ENCODE peak calls at places on chromosomes 12 and 14, in ten cellular contexts. One of them, this sample, is unnamed.

GRCh38 chr12:47214771-47215170 is 135.0 kb upstream of the AMIGO2 start:
- DNase-seq in A549: no peak
- DNase-seq in foreskin fibroblast: no peak
- DNase-seq in cardiac fibroblast: no peak
- DNase-seq in heart right ventricle: no peak
- DNase-seq in GM12865: no peak
- DNase-seq in lower lobe of right lung: no peak
- DNase-seq in epithelial cell of esophagus: no peak
- DNase-seq in coronary artery: no peak
- DNase-seq in cardiac muscle cell: no peak
- DNase-seq in this sample: no peak

GRCh38 chr12:131917139-131917710 is 11.9 kb upstream of the PUS1 start:
- DNase-seq in A549: no peak
- DNase-seq in foreskin fibroblast: no peak
- DNase-seq in cardiac fibroblast: no peak
- DNase-seq in heart right ventricle: no peak
- DNase-seq in GM12865: no peak
- DNase-seq in lower lobe of right lung: no peak
- DNase-seq in epithelial cell of esophagus: no peak
- DNase-seq in coronary artery: no peak
- DNase-seq in cardiac muscle cell: no peak
- DNase-seq in this sample: no peak

GRCh38 chr14:24816011-24816928 is 182.3 kb upstream of the GZMB start:
- DNase-seq in A549: peak
- DNase-seq in foreskin fibroblast: peak
- DNase-seq in cardiac fibroblast: no peak
- DNase-seq in heart right ventricle: no peak
- DNase-seq in GM12865: no peak
- DNase-seq in lower lobe of right lung: no peak
- DNase-seq in epithelial cell of esophagus: peak
- DNase-seq in coronary artery: no peak
- DNase-seq in cardiac muscle cell: no peak
- DNase-seq in this sample: peak

GRCh38 chr12:30997685-30998440 is 71.3 kb downstream of the TSPAN11 start:
- DNase-seq in A549: no peak
- DNase-seq in foreskin fibroblast: no peak
- DNase-seq in cardiac fibroblast: no peak
- DNase-seq in heart right ventricle: no peak
- DNase-seq in GM12865: no peak
- DNase-seq in lower lobe of right lung: peak
- DNase-seq in epithelial cell of esophagus: no peak
- DNase-seq in coronary artery: no peak
- DNase-seq in cardiac muscle cell: no peak
- DNase-seq in this sample: no peak

GRCh38 chr14:105490572-105491365 is at the start of gene TEDC1:
- DNase-seq in A549: peak
- DNase-seq in foreskin fibroblast: peak
- DNase-seq in cardiac fibroblast: peak
- DNase-seq in heart right ventricle: peak
- DNase-seq in GM12865: peak
- DNase-seq in lower lobe of right lung: peak
- DNase-seq in epithelial cell of esophagus: peak
- DNase-seq in coronary artery: peak
- DNase-seq in cardiac muscle cell: peak
- DNase-seq in this sample: peak

GRCh38 chr14:54747616-54748015 is 155.0 kb downstream of the GCH1 start:
- DNase-seq in A549: no peak
- DNase-seq in foreskin fibroblast: no peak
- DNase-seq in cardiac fibroblast: no peak
- DNase-seq in heart right ventricle: no peak
- DNase-seq in GM12865: no peak
- DNase-seq in lower lobe of right lung: no peak
- DNase-seq in epithelial cell of esophagus: no peak
- DNase-seq in coronary artery: no peak
- DNase-seq in cardiac muscle cell: no peak
- DNase-seq in this sample: peak

GRCh38 chr14:54398028-54398368 is 1.2 kb downstream of the CDKN3 start:
- DNase-seq in A549: no peak
- DNase-seq in foreskin fibroblast: no peak
- DNase-seq in cardiac fibroblast: no peak
- DNase-seq in heart right ventricle: no peak
- DNase-seq in GM12865: peak
- DNase-seq in lower lobe of right lung: no peak
- DNase-seq in epithelial cell of esophagus: no peak
- DNase-seq in coronary artery: no peak
- DNase-seq in cardiac muscle cell: no peak
- DNase-seq in this sample: no peak

GRCh38 chr14:58944226-58944769 is 244.2 kb upstream of the DAAM1 start:
- DNase-seq in A549: peak
- DNase-seq in foreskin fibroblast: no peak
- DNase-seq in cardiac fibroblast: no peak
- DNase-seq in heart right ventricle: no peak
- DNase-seq in GM12865: no peak
- DNase-seq in lower lobe of right lung: no peak
- DNase-seq in epithelial cell of esophagus: no peak
- DNase-seq in coronary artery: no peak
- DNase-seq in cardiac muscle cell: peak
- DNase-seq in this sample: no peak

GRCh38 chr14:60634153-60634552 is 15.1 kb downstream of the SIX1 start:
- DNase-seq in A549: no peak
- DNase-seq in foreskin fibroblast: no peak
- DNase-seq in cardiac fibroblast: no peak
- DNase-seq in heart right ventricle: no peak
- DNase-seq in GM12865: no peak
- DNase-seq in lower lobe of right lung: no peak
- DNase-seq in epithelial cell of esophagus: no peak
- DNase-seq in coronary artery: no peak
- DNase-seq in cardiac muscle cell: no peak
- DNase-seq in this sample: no peak

GRCh38 chr14:103733651-103734050 is 18.0 kb downstream of the ZFYVE21 start:
- DNase-seq in A549: no peak
- DNase-seq in foreskin fibroblast: no peak
- DNase-seq in cardiac fibroblast: no peak
- DNase-seq in heart right ventricle: no peak
- DNase-seq in GM12865: no peak
- DNase-seq in lower lobe of right lung: peak
- DNase-seq in epithelial cell of esophagus: no peak
- DNase-seq in coronary artery: no peak
- DNase-seq in cardiac muscle cell: no peak
- DNase-seq in this sample: no peak

GRCh38 chr14:38209572-38210159 is 2.0 kb downstream of the SSTR1 start:
- DNase-seq in A549: no peak
- DNase-seq in foreskin fibroblast: no peak
- DNase-seq in cardiac fibroblast: no peak
- DNase-seq in heart right ventricle: no peak
- DNase-seq in GM12865: no peak
- DNase-seq in lower lobe of right lung: peak
- DNase-seq in epithelial cell of esophagus: no peak
- DNase-seq in coronary artery: no peak
- DNase-seq in cardiac muscle cell: no peak
- DNase-seq in this sample: peak

GRCh38 chr12:49332441-49332861 is 4.5 kb downstream of the C1QL4 start:
- DNase-seq in A549: no peak
- DNase-seq in foreskin fibroblast: no peak
- DNase-seq in cardiac fibroblast: no peak
- DNase-seq in heart right ventricle: no peak
- DNase-seq in GM12865: no peak
- DNase-seq in lower lobe of right lung: no peak
- DNase-seq in epithelial cell of esophagus: no peak
- DNase-seq in coronary artery: peak
- DNase-seq in cardiac muscle cell: no peak
- DNase-seq in this sample: no peak

GRCh38 chr12:10307630-10308029 is at the start of gene KLRD1:
- DNase-seq in A549: no peak
- DNase-seq in foreskin fibroblast: no peak
- DNase-seq in cardiac fibroblast: peak
- DNase-seq in heart right ventricle: no peak
- DNase-seq in GM12865: no peak
- DNase-seq in lower lobe of right lung: no peak
- DNase-seq in epithelial cell of esophagus: peak
- DNase-seq in coronary artery: no peak
- DNase-seq in cardiac muscle cell: no peak
- DNase-seq in this sample: peak
- TF ChIP-seq CTCF in A549: no peak
- TF ChIP-seq CTCF in foreskin fibroblast: no peak
- TF ChIP-seq CTCF in cardiac fibroblast: no peak
- TF ChIP-seq CTCF in heart right ventricle: no peak
- TF ChIP-seq CTCF in GM12865: no peak
- TF ChIP-seq CTCF in lower lobe of right lung: no peak
- TF ChIP-seq CTCF in epithelial cell of esophagus: no peak
- TF ChIP-seq CTCF in coronary artery: no peak
- TF ChIP-seq CTCF in cardiac muscle cell: no peak
- TF ChIP-seq CTCF in this sample: no peak

DNA sequence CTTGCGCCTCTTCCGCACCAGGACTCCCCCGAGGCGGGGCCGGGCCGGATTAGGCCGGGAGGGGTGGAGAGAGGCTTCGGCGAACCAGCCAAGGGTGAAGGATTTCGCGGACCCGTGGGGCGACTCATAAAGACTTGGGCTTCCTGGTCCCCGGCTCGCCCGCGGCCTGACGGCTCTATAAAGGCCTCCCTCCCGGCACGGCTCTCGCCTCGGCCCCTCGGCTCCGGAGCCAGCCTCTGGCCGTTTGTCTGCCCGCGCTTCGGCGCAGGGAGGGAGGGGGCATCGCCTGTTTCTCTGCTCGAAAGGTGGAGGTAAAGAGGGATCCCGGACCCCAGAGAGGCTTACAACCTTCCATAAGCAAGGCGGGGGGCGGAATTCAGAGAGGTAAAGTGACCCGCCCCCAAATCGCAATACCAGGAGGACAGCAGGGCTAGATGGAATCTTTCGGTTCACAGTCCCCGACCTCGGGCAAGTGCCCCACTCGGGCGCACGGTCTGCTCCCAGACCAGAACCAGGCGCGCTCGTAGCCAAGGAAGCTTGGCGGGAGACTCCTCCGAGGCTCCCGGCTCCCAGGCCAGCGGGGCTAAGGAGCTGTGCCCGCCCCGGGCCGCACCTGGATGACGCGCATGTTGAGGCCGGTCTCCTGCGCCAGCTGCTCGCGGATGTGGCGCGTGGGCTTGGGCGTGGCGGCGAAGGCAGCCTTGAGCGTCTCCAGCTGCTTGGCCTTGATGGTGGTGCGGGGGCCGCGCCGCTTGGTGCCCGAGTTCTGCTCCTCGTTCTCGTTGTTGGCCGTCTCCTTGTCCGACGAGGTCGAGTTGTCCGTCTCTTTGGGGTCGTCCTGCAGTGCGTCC is 3.9 kb downstream of the LHX5 start:
- DNase-seq in A549: peak
- DNase-seq in foreskin fibroblast: no peak
- DNase-seq in cardiac fibroblast: no peak
- DNase-seq in heart right ventricle: no peak
- DNase-seq in GM12865: no peak
- DNase-seq in lower lobe of right lung: no peak
- DNase-seq in epithelial cell of esophagus: peak
- DNase-seq in coronary artery: no peak
- DNase-seq in cardiac muscle cell: peak
- DNase-seq in this sample: no peak
- H3K4me3 ChIP-seq in A549: no peak
- H3K4me3 ChIP-seq in foreskin fibroblast: peak
- H3K4me3 ChIP-seq in cardiac fibroblast: peak
- H3K4me3 ChIP-seq in heart right ventricle: peak
- H3K4me3 ChIP-seq in GM12865: peak
- H3K4me3 ChIP-seq in lower lobe of right lung: peak
- H3K4me3 ChIP-seq in epithelial cell of esophagus: peak
- H3K4me3 ChIP-seq in coronary artery: peak
- H3K4me3 ChIP-seq in cardiac muscle cell: peak
- H3K4me3 ChIP-seq in this sample: peak

GRCh38 chr12:56724660-56724988 is 475 bp downstream of the NACA start:
- DNase-seq in A549: no peak
- DNase-seq in foreskin fibroblast: no peak
- DNase-seq in cardiac fibroblast: no peak
- DNase-seq in heart right ventricle: no peak
- DNase-seq in GM12865: no peak
- DNase-seq in lower lobe of right lung: no peak
- DNase-seq in epithelial cell of esophagus: no peak
- DNase-seq in coronary artery: no peak
- DNase-seq in cardiac muscle cell: peak
- DNase-seq in this sample: no peak

GRCh38 chr12:56721721-56722120 is 3.4 kb downstream of the NACA start:
- DNase-seq in A549: no peak
- DNase-seq in foreskin fibroblast: no peak
- DNase-seq in cardiac fibroblast: no peak
- DNase-seq in heart right ventricle: no peak
- DNase-seq in GM12865: no peak
- DNase-seq in lower lobe of right lung: no peak
- DNase-seq in epithelial cell of esophagus: no peak
- DNase-seq in coronary artery: no peak
- DNase-seq in cardiac muscle cell: no peak
- DNase-seq in this sample: no peak

GRCh38 chr12:56723889-56724659 is 1.0 kb downstream of the NACA start:
- DNase-seq in A549: peak
- DNase-seq in foreskin fibroblast: peak
- DNase-seq in cardiac fibroblast: peak
- DNase-seq in heart right ventricle: no peak
- DNase-seq in GM12865: peak
- DNase-seq in lower lobe of right lung: no peak
- DNase-seq in epithelial cell of esophagus: peak
- DNase-seq in coronary artery: no peak
- DNase-seq in cardiac muscle cell: peak
- DNase-seq in this sample: peak

GRCh38 chr12:56722832-56723231 is 2.3 kb downstream of the NACA start:
- DNase-seq in A549: no peak
- DNase-seq in foreskin fibroblast: no peak
- DNase-seq in cardiac fibroblast: no peak
- DNase-seq in heart right ventricle: no peak
- DNase-seq in GM12865: no peak
- DNase-seq in lower lobe of right lung: no peak
- DNase-seq in epithelial cell of esophagus: peak
- DNase-seq in coronary artery: no peak
- DNase-seq in cardiac muscle cell: no peak
- DNase-seq in this sample: no peak

DNA sequence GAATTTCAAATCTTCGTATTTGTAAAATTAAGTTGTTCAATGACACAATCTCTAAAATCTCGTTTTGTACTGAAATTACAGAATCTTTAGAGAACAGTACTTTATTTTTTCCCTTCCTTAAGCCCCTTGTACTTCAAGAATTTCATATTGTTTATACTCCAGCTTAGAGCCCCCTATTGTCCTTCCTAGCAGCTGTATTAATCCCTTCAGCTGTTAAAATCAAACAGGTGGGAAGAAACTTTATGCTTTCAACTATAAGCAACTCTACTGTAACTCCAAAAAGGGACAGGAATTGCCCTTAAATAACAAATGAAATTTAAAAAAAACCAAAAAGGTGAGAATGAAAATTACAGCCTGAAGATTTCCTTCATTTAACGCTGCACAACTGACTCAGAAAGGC is 1.7 kb downstream of the NACA start:
- DNase-seq in A549: no peak
- DNase-seq in foreskin fibroblast: no peak
- DNase-seq in cardiac fibroblast: no peak
- DNase-seq in heart right ventricle: no peak
- DNase-seq in GM12865: no peak
- DNase-seq in lower lobe of right lung: no peak
- DNase-seq in epithelial cell of esophagus: no peak
- DNase-seq in coronary artery: no peak
- DNase-seq in cardiac muscle cell: no peak
- DNase-seq in this sample: no peak
- TF ChIP-seq CTCF in A549: no peak
- TF ChIP-seq CTCF in foreskin fibroblast: no peak
- TF ChIP-seq CTCF in cardiac fibroblast: no peak
- TF ChIP-seq CTCF in heart right ventricle: no peak
- TF ChIP-seq CTCF in GM12865: no peak
- TF ChIP-seq CTCF in lower lobe of right lung: no peak
- TF ChIP-seq CTCF in epithelial cell of esophagus: no peak
- TF ChIP-seq CTCF in coronary artery: no peak
- TF ChIP-seq CTCF in cardiac muscle cell: no peak
- TF ChIP-seq CTCF in this sample: no peak

GRCh38 chr14:50039120-50039517 is 77.3 kb downstream of the VCPKMT start:
- DNase-seq in A549: no peak
- DNase-seq in foreskin fibroblast: no peak
- DNase-seq in cardiac fibroblast: no peak
- DNase-seq in heart right ventricle: no peak
- DNase-seq in GM12865: no peak
- DNase-seq in lower lobe of right lung: no peak
- DNase-seq in epithelial cell of esophagus: no peak
- DNase-seq in coronary artery: no peak
- DNase-seq in cardiac muscle cell: no peak
- DNase-seq in this sample: no peak
- H3K4me3 ChIP-seq in A549: no peak
- H3K4me3 ChIP-seq in foreskin fibroblast: no peak
- H3K4me3 ChIP-seq in cardiac fibroblast: no peak
- H3K4me3 ChIP-seq in heart right ventricle: no peak
- H3K4me3 ChIP-seq in GM12865: peak
- H3K4me3 ChIP-seq in lower lobe of right lung: no peak
- H3K4me3 ChIP-seq in epithelial cell of esophagus: no peak
- H3K4me3 ChIP-seq in coronary artery: no peak
- H3K4me3 ChIP-seq in cardiac muscle cell: no peak
- H3K4me3 ChIP-seq in this sample: no peak

This sample was measured in fibroblast of villous mesenchyme.